ENCODE peak calls at places on chromosomes 2 and 18, in four cellular contexts. W, F, S and R are unnamed samples.

GRCh38 chr2:45992021-45992745 is 305.0 kb upstream of the EPAS1 start:
- DNase-seq in S (no peak), F (peak; percentile 96), W (peak; percentile 71), R (no peak)

GRCh38 chr2:128309341-128310093 is 9.2 kb downstream of the HS6ST1 start:
- DNase-seq in F (no peak), W (peak; percentile 65), S (no peak), R (peak; percentile 33)

GRCh38 chr2:122412360-122412759 is 656.9 kb downstream of the TSN start:
- DNase-seq in S (no peak), W (no peak), F (no peak), R (no peak)

GRCh38 chr2:27212626-27213471 is 781 bp upstream of the SLC5A6 start:
- DNase-seq in S (no peak), W (no peak), F (peak; percentile 37), R (no peak)

GRCh38 chr18:29644276-29644675 is 1398.3 kb downstream of the DSC3 start:
- DNase-seq in S (peak; percentile 0), F (peak; percentile 90), W (no peak), R (no peak)

GRCh38 chr2:241853651-241854341 is 4.9 kb downstream of the PDCD1 start:
- DNase-seq in S (no peak), W (no peak), F (peak; percentile 29), R (peak; percentile 82)

GRCh38 chr2:212646698-212647097 is 108.1 kb upstream of the ERBB4 start:
- DNase-seq in W (no peak), S (no peak), F (peak; percentile 94), R (no peak)

GRCh38 chr2:70381821-70382220 is 80.0 kb upstream of the FAM136A start:
- DNase-seq in F (peak; percentile 59), S (no peak), W (no peak), R (no peak)

GRCh38 chr18:56678836-56679565 is 27.8 kb downstream of the WDR7 start:
- DNase-seq in W (no peak), S (no peak), F (peak; percentile 10), R (no peak)

GRCh38 chr2:178482437-178482836 is 2.2 kb downstream of the PLEKHA3 start:
- DNase-seq in F (no peak), W (no peak), S (no peak), R (no peak)

GRCh38 chr2:181683518-181684453 is 3.5 kb upstream of the NEUROD1 start:
- DNase-seq in W (no peak), S (peak; percentile 16), F (no peak), R (no peak)

GRCh38 chr2:224638338-224638823 is 53.2 kb upstream of the CUL3 start:
- DNase-seq in F (no peak), W (no peak), S (no peak), R (no peak)

GRCh38 chr2:160010361-160011145 is 51.9 kb downstream of the PLA2R1 start:
- DNase-seq in F (no peak), S (no peak), W (no peak), R (no peak)

GRCh38 chr2:232495292-232495691 is 7.7 kb upstream of the ECEL1 start:
- DNase-seq in S (no peak), F (no peak), W (no peak), R (no peak)

GRCh38 chr2:32135409-32135808 is 30.3 kb upstream of the SLC30A6 start:
- DNase-seq in S (peak; percentile 79), F (peak; percentile 89), W (peak; percentile 38), R (no peak)

GRCh38 chr2:20187331-20187730 is 37.6 kb downstream of the SDC1 start:
- DNase-seq in S (no peak), W (no peak), F (no peak), R (no peak)

GRCh38 chr2:134917958-134918517 is 584 bp upstream of the CCNT2 start:
- DNase-seq in S (no peak), F (peak; percentile 87), W (peak; percentile 89), R (no peak)

GRCh38 chr2:237581326-237581725 is 9.2 kb downstream of the RAB17 start:
- DNase-seq in F (no peak), S (no peak), W (no peak), R (no peak)

GRCh38 chr2:65300134-65300771 is 72.6 kb downstream of the ACTR2 start:
- DNase-seq in S (no peak), W (peak; percentile 27), F (peak; percentile 55), R (peak; percentile 91)

GRCh38 chr2:12718662-12719399 is 2.1 kb downstream of the TRIB2 start:
- DNase-seq in F (peak; percentile 33), W (no peak), S (no peak), R (no peak)

GRCh38 chr2:159290289-159290907 is 3.9 kb upstream of the WDSUB1 start:
- DNase-seq in S (peak; percentile 51), F (peak; percentile 61), W (no peak), R (no peak)

GRCh38 chr2:163877316-163877715 is 141.5 kb upstream of the FIGN start:
- DNase-seq in S (no peak), W (no peak), F (peak; percentile 50), R (no peak)

GRCh38 chr2:26764078-26764887 is at the start of gene SLC35F6:
- DNase-seq in F (peak; percentile 75), W (peak; percentile 84), S (no peak), R (peak; percentile 87)

GRCh38 chr2:27308359-27308875 is at the start of gene UCN:
- DNase-seq in W (peak; percentile 28), F (no peak), S (no peak), R (peak; percentile 56)

GRCh38 chr2:222582931-222583330 is 73.0 kb downstream of the FARSB start:
- DNase-seq in S (no peak), F (peak; percentile 25), W (no peak), R (no peak)

GRCh38 chr2:195660265-195660890 is 3.4 kb downstream of the SLC39A10 start:
- DNase-seq in S (no peak), W (peak; percentile 74), F (peak; percentile 85), R (peak; percentile 41)

GRCh38 chr18:55048892-55049291 is 89.6 kb upstream of the CCDC68 start:
- DNase-seq in F (peak; percentile 79), S (no peak), W (no peak), R (no peak)

GRCh38 chr2:239294571-239295054 is 106.2 kb downstream of the HDAC4 start:
- DNase-seq in F (no peak), W (peak; percentile 9), S (no peak), R (no peak)

GRCh38 chr2:239298126-239298804 is 102.6 kb downstream of the HDAC4 start:
- DNase-seq in F (peak; percentile 4), W (peak; percentile 12), S (no peak), R (peak; percentile 23)

GRCh38 chr2:239295377-239296019 is 105.3 kb downstream of the HDAC4 start:
- DNase-seq in W (no peak), F (no peak), S (no peak), R (no peak)

GRCh38 chr2:239297142-239298125 is 103.4 kb downstream of the HDAC4 start:
- DNase-seq in S (no peak), W (peak; percentile 11), F (no peak), R (peak; percentile 20)

DNA sequence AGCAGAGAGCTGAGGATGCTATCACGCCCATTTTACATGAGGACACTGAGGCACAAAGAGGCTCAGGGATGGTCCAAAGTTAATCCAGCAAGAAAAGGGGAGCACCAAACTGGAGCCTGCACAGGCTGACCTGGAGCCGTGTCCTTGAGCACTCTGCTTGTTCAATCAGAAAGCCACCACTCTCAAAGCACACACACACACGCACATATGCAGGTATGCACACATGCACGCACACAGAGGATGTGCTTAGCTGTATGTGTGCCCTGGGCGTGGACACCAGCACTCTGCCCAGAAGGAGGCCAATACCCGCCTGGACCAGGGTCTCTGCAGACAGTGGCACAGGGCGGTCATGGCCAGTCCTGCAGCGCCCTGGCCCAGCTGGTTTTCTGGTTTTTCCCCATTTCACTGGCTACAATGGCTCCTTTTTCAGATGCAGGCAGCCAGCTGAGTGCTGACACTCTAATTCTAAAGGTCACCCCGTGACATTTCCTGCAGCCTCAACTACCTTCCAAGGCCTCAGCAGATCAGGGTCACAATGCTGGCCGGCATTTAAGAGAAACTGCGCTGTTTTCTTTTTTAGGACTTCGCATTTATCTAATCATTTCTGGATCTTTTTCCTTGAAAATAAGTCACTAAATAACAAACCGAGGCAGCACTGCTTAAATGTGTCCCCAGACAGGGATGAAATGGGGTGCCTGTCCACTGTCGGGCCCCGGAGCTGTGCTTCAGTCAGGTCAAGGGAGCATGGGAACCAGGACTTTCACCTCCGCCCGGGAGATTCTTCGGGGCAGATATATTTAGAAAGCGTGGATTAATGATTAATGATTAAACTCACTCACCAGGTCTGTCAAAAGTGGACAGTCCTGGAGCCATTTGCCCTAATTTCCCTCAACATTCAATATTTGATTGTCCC is 104.5 kb downstream of the HDAC4 start:
- DNase-seq in F (no peak), W (peak; percentile 24), S (no peak), R (no peak)
- H3K4me1 ChIP-seq in F (no peaks in the 10 kb centered on the region), W (peaks cover 66% of the 10 kb centered on the region), S (peaks cover 39% of the 10 kb centered on the region), R (peaks cover 26% of the 10 kb centered on the region)

GRCh38 chr2:38747007-38747424 is 4.1 kb downstream of the SRSF7 start:
- DNase-seq in W (no peak), S (no peak), F (no peak), R (no peak)

GRCh38 chr2:38750011-38750792 is 959 bp downstream of the SRSF7 start:
- DNase-seq in S (no peak), F (peak; percentile 43), W (peak; percentile 58), R (peak; percentile 73)

GRCh38 chr2:38748857-38749804 is 2.0 kb downstream of the SRSF7 start:
- DNase-seq in S (no peak), W (no peak), F (no peak), R (no peak)

GRCh38 chr2:38748391-38748790 is 2.8 kb downstream of the SRSF7 start:
- DNase-seq in F (no peak), S (no peak), W (no peak), R (no peak)

GRCh38 chr2:38747819-38748218 is 3.3 kb downstream of the SRSF7 start:
- DNase-seq in S (no peak), F (no peak), W (no peak), R (no peak)
- H3K4me3 ChIP-seq in S (no peak overlapping the region), F (peak overlapping the region; percentile 98), W (no peak overlapping the region), R (no peak overlapping the region)

DNA sequence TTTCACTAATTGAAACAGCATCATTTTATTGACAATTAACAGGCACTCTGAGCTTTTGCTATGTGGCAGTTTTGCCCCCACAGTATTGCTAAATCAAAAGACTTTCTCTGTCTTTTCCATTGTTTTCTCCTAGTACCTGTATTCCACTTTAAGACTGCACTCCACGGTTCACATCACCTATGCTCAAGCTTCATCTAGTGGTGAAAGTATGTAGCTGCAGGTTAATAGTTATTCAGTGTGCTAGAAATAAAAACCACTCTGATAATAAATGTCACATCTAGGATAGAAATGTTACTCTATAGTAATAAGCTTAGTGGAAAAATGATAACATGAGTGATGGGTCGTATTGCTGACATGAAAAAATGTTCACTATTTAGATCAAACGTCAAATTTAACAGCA is 24.6 kb downstream of the ARL6IP6 start:
- DNase-seq in W (no peak), F (peak; percentile 51), S (peak; percentile 8), R (no peak)
- TF ChIP-seq CTCF in W (peak; percentile 33), F (peak; percentile 66), S (peak; percentile 64), R (no peak)

GRCh38 chr2:22326250-22326649 is 1058.7 kb upstream of the KLHL29 start:
- DNase-seq in W (no peak), S (no peak), F (no peak), R (no peak)

DNA sequence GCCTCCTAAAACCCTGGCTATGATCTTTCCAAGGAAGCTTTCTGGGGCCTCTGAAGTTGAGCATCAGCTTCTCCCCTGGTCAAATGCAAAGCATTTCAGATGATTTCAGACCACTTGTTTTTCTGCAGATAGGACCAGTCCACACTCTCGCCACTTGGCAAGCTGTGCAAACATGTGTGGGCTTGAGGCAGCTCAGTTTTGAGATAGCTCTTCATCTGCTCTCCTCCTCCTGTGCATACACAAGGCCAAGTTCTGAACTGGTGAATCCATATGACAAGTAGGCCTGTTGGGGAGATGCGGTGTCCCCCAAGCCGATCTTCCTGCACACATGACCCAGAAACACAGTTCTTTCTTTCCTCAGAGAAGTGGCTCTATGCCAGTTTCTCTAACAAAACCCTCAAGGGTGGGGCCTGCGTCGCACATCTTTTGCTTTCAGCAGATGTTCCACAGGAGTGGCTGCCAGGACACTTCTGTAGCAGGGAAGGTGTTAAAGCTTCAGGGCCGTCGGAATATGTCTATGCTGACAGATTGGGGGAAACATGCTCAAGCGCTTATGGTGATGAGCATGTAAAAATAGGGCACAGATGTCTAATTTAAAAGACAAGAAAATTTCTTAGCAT is 1055.8 kb upstream of the KLHL29 start:
- DNase-seq in W (no peak), F (no peak), S (no peak), R (peak; percentile 4)
- H3K4me1 ChIP-seq in W (no peaks in the 10 kb centered on the region), F (no peaks in the 10 kb centered on the region), S (no peaks in the 10 kb centered on the region), R (no peaks in the 10 kb centered on the region)